ENCODE peak calls at places on chromosomes 6 and 20, in four cellular contexts. D is activated T-cell treated with anti-CD3 and anti-CD28 coated beads for 1 hour, B is WTC11, I is neural progenitor cell. G is an unnamed sample.

GRCh38 chr20:44517454-44517853 is 4.4 kb downstream of the SERINC3 start:
- DNase-seq in B (no peak), D (no peak), I (no peak), G (no peak)

GRCh38 chr6:4055420-4056041 is 23.4 kb downstream of the FAM217A start:
- DNase-seq in D (no peak), B (no peak), I (no peak), G (no peak)

GRCh38 chr20:45970646-45971424 is 1.2 kb downstream of the ZNF335 start:
- DNase-seq in D (no peak), B (no peak), I (peak), G (no peak)

GRCh38 chr6:21665436-21666199 is 72.1 kb downstream of the SOX4 start:
- DNase-seq in B (peak), I (peak), D (no peak), G (no peak)

GRCh38 chr6:96065211-96065610 is 49.4 kb downstream of the FUT9 start:
- DNase-seq in I (no peak), B (no peak), D (no peak), G (no peak)

GRCh38 chr20:4076671-4077070 is 61.3 kb upstream of the RNF24 start:
- DNase-seq in B (no peak), I (no peak), D (no peak), G (no peak)

GRCh38 chr20:57395111-57395959 is 4.1 kb downstream of the RBM38 start:
- DNase-seq in I (peak), B (no peak), D (no peak), G (no peak)

GRCh38 chr6:155828989-155829388 is 373.4 kb upstream of the NOX3 start:
- DNase-seq in B (no peak), I (no peak), D (no peak), G (no peak)

GRCh38 chr6:29680416-29680815 is 536 bp downstream of the ZFP57 start:
- DNase-seq in I (no peak), B (peak), D (no peak), G (no peak)

GRCh38 chr6:22362361-22362760 is 65.5 kb upstream of the PRL start:
- DNase-seq in D (no peak), B (no peak), I (no peak), G (no peak)

GRCh38 chr20:58645277-58645968 is 5.7 kb upstream of the STX16 start:
- DNase-seq in B (no peak), I (no peak), D (no peak), G (no peak)

GRCh38 chr6:99344289-99344688 is 5.2 kb downstream of the FAXC start:
- DNase-seq in I (no peak), B (no peak), D (no peak), G (no peak)

GRCh38 chr20:32325706-32326506 is 32.2 kb upstream of the ASXL1 start:
- DNase-seq in B (no peak), I (no peak), D (no peak), G (no peak)

GRCh38 chr6:163842467-163842866 is 427.9 kb downstream of the QKI start:
- DNase-seq in B (no peak), D (no peak), I (no peak), G (no peak)

GRCh38 chr6:124753001-124753400 is 209.2 kb upstream of the RNF217 start:
- DNase-seq in I (no peak), B (no peak), D (no peak), G (no peak)

GRCh38 chr6:116363759-116364158 is 7.0 kb upstream of the DSE start:
- DNase-seq in D (no peak), B (no peak), I (no peak), G (no peak)

GRCh38 chr6:73657201-73657600 is 3.4 kb upstream of the SLC17A5 start:
- DNase-seq in I (no peak), D (no peak), B (no peak), G (no peak)

GRCh38 chr6:72564231-72564630 is 57.6 kb upstream of the KCNQ5 start:
- DNase-seq in D (no peak), I (no peak), B (no peak), G (no peak)

GRCh38 chr6:70575899-70576298 is 9.2 kb downstream of the SDHAF4 start:
- DNase-seq in B (no peak), I (no peak), D (no peak), G (no peak)

G was measured in CD4-positive, alpha-beta T cell.